ENCODE peak calls at places on chromosomes 7 and 10, in seven cellular contexts. N, H, K, S, W, C and D are unnamed samples.

GRCh38 chr7:1049801-1050200 is 5.5 kb downstream of the GPR146 start:
- DNase-seq in N (no peak), H (no peak), K (no peak), S (no peak), W (no peak), C (no peak), D (no peak)

GRCh38 chr10:23418051-23418681 is 20.7 kb upstream of the OTUD1 start:
- DNase-seq in N (no peak), H (no peak), K (no peak), S (no peak), W (no peak), C (no peak), D (no peak)

GRCh38 chr10:99004738-99005137 is 230.9 kb downstream of the HPSE2 start:
- DNase-seq in N (no peak), H (no peak), K (no peak), S (no peak), W (no peak), C (no peak), D (no peak)

GRCh38 chr7:139682136-139683013 is 95.4 kb downstream of the HIPK2 start:
- DNase-seq in N (no peak), H (no peak), K (no peak), S (no peak), W (no peak), C (peak), D (no peak)

GRCh38 chr7:45581271-45581780 is 7.2 kb downstream of the ADCY1 start:
- DNase-seq in N (no peak), H (no peak), K (no peak), S (no peak), W (no peak), C (no peak), D (no peak)

GRCh38 chr10:62352356-62352963 is 21.7 kb upstream of the ZNF365 start:
- DNase-seq in N (no peak), H (no peak), K (no peak), S (no peak), W (no peak), C (no peak), D (no peak)

GRCh38 chr7:1961776-1962276 is 270.9 kb downstream of the MAD1L1 start:
- DNase-seq in N (no peak), H (no peak), K (no peak), S (no peak), W (no peak), C (peak), D (no peak)

GRCh38 chr10:106997721-106998120 is 166.8 kb downstream of the SORCS1 start:
- DNase-seq in N (no peak), H (no peak), K (no peak), S (peak), W (no peak), C (no peak), D (no peak)

GRCh38 chr10:102449321-102450123 is 1.8 kb downstream of the C10orf95 start:
- DNase-seq in N (peak), H (no peak), K (peak), S (peak), W (no peak), C (no peak), D (peak)

GRCh38 chr7:20785211-20786048 is 1.3 kb downstream of the SP8 start:
- DNase-seq in N (no peak), H (no peak), K (no peak), S (no peak), W (peak), C (peak), D (peak)

GRCh38 chr10:6840766-6841165 is 260.7 kb upstream of the PRKCQ start:
- DNase-seq in N (no peak), H (peak), K (no peak), S (no peak), W (no peak), C (no peak), D (no peak)

GRCh38 chr7:150370612-150371071 is 2.0 kb downstream of the REPIN1 start:
- DNase-seq in N (no peak), H (no peak), K (no peak), S (no peak), W (no peak), C (no peak), D (no peak)

GRCh38 chr7:32062150-32062549 is 8.1 kb downstream of the PDE1C start:
- DNase-seq in N (peak), H (no peak), K (peak), S (peak), W (no peak), C (no peak), D (peak)

GRCh38 chr7:148657929-148658328 is 40.8 kb upstream of the CUL1 start:
- DNase-seq in N (no peak), H (no peak), K (no peak), S (no peak), W (no peak), C (no peak), D (no peak)

GRCh38 chr10:66924674-66925345 is 1.0 kb upstream of the LRRTM3 start:
- DNase-seq in N (no peak), H (no peak), K (no peak), S (no peak), W (no peak), C (no peak), D (no peak)

GRCh38 chr10:79393924-79394610 is 46.8 kb downstream of the PPIF start:
- DNase-seq in N (no peak), H (no peak), K (no peak), S (no peak), W (no peak), C (no peak), D (no peak)

GRCh38 chr10:110893559-110894179 is 21.9 kb downstream of the PDCD4 start:
- DNase-seq in N (no peak), H (no peak), K (peak), S (peak), W (no peak), C (no peak), D (peak)

GRCh38 chr10:126143117-126143516 is 245.2 kb downstream of the ADAM12 start:
- DNase-seq in N (no peak), H (no peak), K (no peak), S (no peak), W (no peak), C (no peak), D (no peak)

GRCh38 chr7:46745700-46746090 is 824.6 kb upstream of the IGFBP3 start:
- DNase-seq in N (no peak), H (no peak), K (no peak), S (no peak), W (no peak), C (no peak), D (no peak)

GRCh38 chr10:30671011-30671616 is 41.6 kb upstream of the LYZL2 start:
- DNase-seq in N (no peak), H (peak), K (peak), S (peak), W (no peak), C (peak), D (peak)

GRCh38 chr7:23298141-23298851 is 843 bp upstream of the MALSU1 start:
- DNase-seq in N (no peak), H (no peak), K (no peak), S (no peak), W (no peak), C (no peak), D (peak)